ENCODE peak calls at places on chromosomes 5 and 9, in eight cellular contexts. One of them, this sample, is unnamed.

GRCh38 chr9:124551472-124552339 is 44.5 kb upstream of the NR5A1 start:
- DNase-seq in CD4-positive, alpha-beta memory T cell: peak
- DNase-seq in neural crest cell: peak
- DNase-seq in immature natural killer cell: no peak
- DNase-seq in LoVo: no peak
- DNase-seq in midbrain: peak
- DNase-seq in activated T-helper 1 cell treated with anti-CD3 and anti-CD28 coated beads, Interleukin-2, amount 50 U/mL, for 16 hours: no peak
- DNase-seq in memory B cell: no peak
- DNase-seq in this sample: peak

GRCh38 chr9:109411818-109412352 is 86.2 kb downstream of the PTPN3 start:
- DNase-seq in CD4-positive, alpha-beta memory T cell: no peak
- DNase-seq in neural crest cell: no peak
- DNase-seq in immature natural killer cell: no peak
- DNase-seq in LoVo: no peak
- DNase-seq in midbrain: peak
- DNase-seq in activated T-helper 1 cell treated with anti-CD3 and anti-CD28 coated beads, Interleukin-2, amount 50 U/mL, for 16 hours: no peak
- DNase-seq in memory B cell: peak
- DNase-seq in this sample: peak

GRCh38 chr5:172107606-172108005 is 80.4 kb downstream of the STK10 start:
- DNase-seq in CD4-positive, alpha-beta memory T cell: no peak
- DNase-seq in neural crest cell: no peak
- DNase-seq in immature natural killer cell: no peak
- DNase-seq in LoVo: peak
- DNase-seq in midbrain: no peak
- DNase-seq in activated T-helper 1 cell treated with anti-CD3 and anti-CD28 coated beads, Interleukin-2, amount 50 U/mL, for 16 hours: no peak
- DNase-seq in memory B cell: no peak
- DNase-seq in this sample: peak

GRCh38 chr5:53478411-53479044 is 1.9 kb upstream of the FST start:
- DNase-seq in CD4-positive, alpha-beta memory T cell: peak
- DNase-seq in neural crest cell: peak
- DNase-seq in immature natural killer cell: no peak
- DNase-seq in LoVo: peak
- DNase-seq in midbrain: peak
- DNase-seq in activated T-helper 1 cell treated with anti-CD3 and anti-CD28 coated beads, Interleukin-2, amount 50 U/mL, for 16 hours: no peak
- DNase-seq in memory B cell: no peak
- DNase-seq in this sample: peak

GRCh38 chr5:90477073-90477472 is 2.4 kb downstream of the POLR3G start:
- DNase-seq in CD4-positive, alpha-beta memory T cell: no peak
- DNase-seq in neural crest cell: no peak
- DNase-seq in immature natural killer cell: no peak
- DNase-seq in LoVo: no peak
- DNase-seq in midbrain: no peak
- DNase-seq in activated T-helper 1 cell treated with anti-CD3 and anti-CD28 coated beads, Interleukin-2, amount 50 U/mL, for 16 hours: no peak
- DNase-seq in memory B cell: no peak
- DNase-seq in this sample: no peak

GRCh38 chr9:121308765-121309164 is 40.8 kb downstream of the GSN start:
- DNase-seq in CD4-positive, alpha-beta memory T cell: no peak
- DNase-seq in neural crest cell: no peak
- DNase-seq in immature natural killer cell: no peak
- DNase-seq in LoVo: no peak
- DNase-seq in midbrain: no peak
- DNase-seq in activated T-helper 1 cell treated with anti-CD3 and anti-CD28 coated beads, Interleukin-2, amount 50 U/mL, for 16 hours: no peak
- DNase-seq in memory B cell: no peak
- DNase-seq in this sample: no peak

GRCh38 chr5:10565785-10566506 is 2.1 kb downstream of the ANKRD33B start:
- DNase-seq in CD4-positive, alpha-beta memory T cell: no peak
- DNase-seq in neural crest cell: no peak
- DNase-seq in immature natural killer cell: no peak
- DNase-seq in LoVo: no peak
- DNase-seq in midbrain: no peak
- DNase-seq in activated T-helper 1 cell treated with anti-CD3 and anti-CD28 coated beads, Interleukin-2, amount 50 U/mL, for 16 hours: no peak
- DNase-seq in memory B cell: peak
- DNase-seq in this sample: no peak

GRCh38 chr9:127256324-127256723 is 8.2 kb upstream of the GARNL3 start:
- DNase-seq in CD4-positive, alpha-beta memory T cell: no peak
- DNase-seq in neural crest cell: no peak
- DNase-seq in immature natural killer cell: no peak
- DNase-seq in LoVo: no peak
- DNase-seq in midbrain: no peak
- DNase-seq in activated T-helper 1 cell treated with anti-CD3 and anti-CD28 coated beads, Interleukin-2, amount 50 U/mL, for 16 hours: no peak
- DNase-seq in memory B cell: no peak
- DNase-seq in this sample: no peak

GRCh38 chr9:21919377-21920362 is 74.5 kb downstream of the CDKN2A start:
- DNase-seq in CD4-positive, alpha-beta memory T cell: peak
- DNase-seq in neural crest cell: no peak
- DNase-seq in immature natural killer cell: peak
- DNase-seq in LoVo: peak
- DNase-seq in midbrain: no peak
- DNase-seq in activated T-helper 1 cell treated with anti-CD3 and anti-CD28 coated beads, Interleukin-2, amount 50 U/mL, for 16 hours: no peak
- DNase-seq in memory B cell: no peak
- DNase-seq in this sample: peak

GRCh38 chr9:113886933-113887332 is 10.8 kb downstream of the ZNF618 start:
- DNase-seq in CD4-positive, alpha-beta memory T cell: no peak
- DNase-seq in neural crest cell: no peak
- DNase-seq in immature natural killer cell: peak
- DNase-seq in LoVo: peak
- DNase-seq in midbrain: no peak
- DNase-seq in activated T-helper 1 cell treated with anti-CD3 and anti-CD28 coated beads, Interleukin-2, amount 50 U/mL, for 16 hours: no peak
- DNase-seq in memory B cell: no peak
- DNase-seq in this sample: no peak

GRCh38 chr9:97503862-97504210 is 2.4 kb downstream of the TMOD1 start:
- DNase-seq in CD4-positive, alpha-beta memory T cell: no peak
- DNase-seq in neural crest cell: no peak
- DNase-seq in immature natural killer cell: no peak
- DNase-seq in LoVo: no peak
- DNase-seq in midbrain: no peak
- DNase-seq in activated T-helper 1 cell treated with anti-CD3 and anti-CD28 coated beads, Interleukin-2, amount 50 U/mL, for 16 hours: no peak
- DNase-seq in memory B cell: no peak
- DNase-seq in this sample: no peak

GRCh38 chr5:153610009-153610408 is 119.5 kb downstream of the GRIA1 start:
- DNase-seq in CD4-positive, alpha-beta memory T cell: no peak
- DNase-seq in neural crest cell: no peak
- DNase-seq in immature natural killer cell: no peak
- DNase-seq in LoVo: no peak
- DNase-seq in midbrain: no peak
- DNase-seq in activated T-helper 1 cell treated with anti-CD3 and anti-CD28 coated beads, Interleukin-2, amount 50 U/mL, for 16 hours: no peak
- DNase-seq in memory B cell: no peak
- DNase-seq in this sample: no peak

GRCh38 chr9:91933556-91934352 is 16.3 kb downstream of the ROR2 start:
- DNase-seq in CD4-positive, alpha-beta memory T cell: no peak
- DNase-seq in neural crest cell: no peak
- DNase-seq in immature natural killer cell: no peak
- DNase-seq in LoVo: no peak
- DNase-seq in midbrain: no peak
- DNase-seq in activated T-helper 1 cell treated with anti-CD3 and anti-CD28 coated beads, Interleukin-2, amount 50 U/mL, for 16 hours: no peak
- DNase-seq in memory B cell: no peak
- DNase-seq in this sample: no peak

GRCh38 chr5:150801117-150801927 is 22.8 kb downstream of the SMIM3 start:
- DNase-seq in CD4-positive, alpha-beta memory T cell: peak
- DNase-seq in neural crest cell: peak
- DNase-seq in immature natural killer cell: peak
- DNase-seq in LoVo: peak
- DNase-seq in midbrain: peak
- DNase-seq in activated T-helper 1 cell treated with anti-CD3 and anti-CD28 coated beads, Interleukin-2, amount 50 U/mL, for 16 hours: no peak
- DNase-seq in memory B cell: no peak
- DNase-seq in this sample: peak

GRCh38 chr5:107310181-107310580 is 360.6 kb downstream of the EFNA5 start:
- DNase-seq in CD4-positive, alpha-beta memory T cell: no peak
- DNase-seq in neural crest cell: no peak
- DNase-seq in immature natural killer cell: no peak
- DNase-seq in LoVo: no peak
- DNase-seq in midbrain: no peak
- DNase-seq in activated T-helper 1 cell treated with anti-CD3 and anti-CD28 coated beads, Interleukin-2, amount 50 U/mL, for 16 hours: no peak
- DNase-seq in memory B cell: no peak
- DNase-seq in this sample: no peak

GRCh38 chr9:92719028-92719647 is 45.5 kb downstream of the BICD2 start:
- DNase-seq in CD4-positive, alpha-beta memory T cell: no peak
- DNase-seq in neural crest cell: no peak
- DNase-seq in immature natural killer cell: no peak
- DNase-seq in LoVo: no peak
- DNase-seq in midbrain: no peak
- DNase-seq in activated T-helper 1 cell treated with anti-CD3 and anti-CD28 coated beads, Interleukin-2, amount 50 U/mL, for 16 hours: no peak
- DNase-seq in memory B cell: no peak
- DNase-seq in this sample: no peak

GRCh38 chr5:66892715-66893114 is 296.5 kb downstream of the MAST4 start:
- DNase-seq in CD4-positive, alpha-beta memory T cell: no peak
- DNase-seq in neural crest cell: no peak
- DNase-seq in immature natural killer cell: no peak
- DNase-seq in LoVo: no peak
- DNase-seq in midbrain: no peak
- DNase-seq in activated T-helper 1 cell treated with anti-CD3 and anti-CD28 coated beads, Interleukin-2, amount 50 U/mL, for 16 hours: no peak
- DNase-seq in memory B cell: no peak
- DNase-seq in this sample: no peak

GRCh38 chr5:148934895-148935400 is 108.5 kb downstream of the ADRB2 start:
- DNase-seq in CD4-positive, alpha-beta memory T cell: no peak
- DNase-seq in neural crest cell: no peak
- DNase-seq in immature natural killer cell: no peak
- DNase-seq in LoVo: no peak
- DNase-seq in midbrain: no peak
- DNase-seq in activated T-helper 1 cell treated with anti-CD3 and anti-CD28 coated beads, Interleukin-2, amount 50 U/mL, for 16 hours: no peak
- DNase-seq in memory B cell: no peak
- DNase-seq in this sample: no peak